ENCODE peak calls at places on chromosomes 1 and 21, in ten cellular contexts. One of them, this sample, is unnamed.

GRCh38 chr1:220410681-220411080 is 117.3 kb upstream of the MARK1 start:
- DNase-seq in H9: no peak
- DNase-seq in hepatic stellate cell: no peak
- DNase-seq in neural crest cell: no peak
- DNase-seq in activated CD8-positive, alpha-beta memory T cell treated with anti-CD3 and anti-CD28 coated beads, Interleukin-2, amount 50 U/mL, for 4 hours: no peak
- DNase-seq in right lobe of liver: no peak
- DNase-seq in adipocyte: peak
- DNase-seq in activated T-cell treated with anti-CD3 and anti-CD28 coated beads for 1 hour: no peak
- DNase-seq in islet precursor cell: no peak
- DNase-seq in C1 segment of cervical spinal cord: no peak
- DNase-seq in this sample: no peak

GRCh38 chr21:35398366-35398982 is 349.4 kb upstream of the RUNX1 start:
- DNase-seq in H9: no peak
- DNase-seq in hepatic stellate cell: peak
- DNase-seq in neural crest cell: no peak
- DNase-seq in activated CD8-positive, alpha-beta memory T cell treated with anti-CD3 and anti-CD28 coated beads, Interleukin-2, amount 50 U/mL, for 4 hours: no peak
- DNase-seq in right lobe of liver: no peak
- DNase-seq in adipocyte: peak
- DNase-seq in activated T-cell treated with anti-CD3 and anti-CD28 coated beads for 1 hour: no peak
- DNase-seq in islet precursor cell: no peak
- DNase-seq in C1 segment of cervical spinal cord: no peak
- DNase-seq in this sample: no peak

GRCh38 chr21:42633858-42634257 is 19.6 kb upstream of the PDE9A start:
- DNase-seq in H9: no peak
- DNase-seq in hepatic stellate cell: no peak
- DNase-seq in neural crest cell: no peak
- DNase-seq in activated CD8-positive, alpha-beta memory T cell treated with anti-CD3 and anti-CD28 coated beads, Interleukin-2, amount 50 U/mL, for 4 hours: no peak
- DNase-seq in right lobe of liver: peak
- DNase-seq in adipocyte: no peak
- DNase-seq in activated T-cell treated with anti-CD3 and anti-CD28 coated beads for 1 hour: no peak
- DNase-seq in islet precursor cell: no peak
- DNase-seq in C1 segment of cervical spinal cord: no peak
- DNase-seq in this sample: no peak

GRCh38 chr1:201191723-201192477 is 1.3 kb downstream of the IGFN1 start:
- DNase-seq in H9: no peak
- DNase-seq in hepatic stellate cell: peak
- DNase-seq in neural crest cell: no peak
- DNase-seq in activated CD8-positive, alpha-beta memory T cell treated with anti-CD3 and anti-CD28 coated beads, Interleukin-2, amount 50 U/mL, for 4 hours: no peak
- DNase-seq in right lobe of liver: no peak
- DNase-seq in adipocyte: peak
- DNase-seq in activated T-cell treated with anti-CD3 and anti-CD28 coated beads for 1 hour: no peak
- DNase-seq in islet precursor cell: no peak
- DNase-seq in C1 segment of cervical spinal cord: no peak
- DNase-seq in this sample: no peak

GRCh38 chr1:242318140-242318539 is 206.4 kb downstream of the PLD5 start:
- DNase-seq in H9: peak
- DNase-seq in hepatic stellate cell: no peak
- DNase-seq in neural crest cell: no peak
- DNase-seq in activated CD8-positive, alpha-beta memory T cell treated with anti-CD3 and anti-CD28 coated beads, Interleukin-2, amount 50 U/mL, for 4 hours: no peak
- DNase-seq in right lobe of liver: no peak
- DNase-seq in adipocyte: no peak
- DNase-seq in activated T-cell treated with anti-CD3 and anti-CD28 coated beads for 1 hour: no peak
- DNase-seq in islet precursor cell: peak
- DNase-seq in C1 segment of cervical spinal cord: peak
- DNase-seq in this sample: peak

GRCh38 chr1:103247517-103247916 is 139.2 kb upstream of the COL11A1 start:
- DNase-seq in H9: no peak
- DNase-seq in hepatic stellate cell: no peak
- DNase-seq in neural crest cell: no peak
- DNase-seq in activated CD8-positive, alpha-beta memory T cell treated with anti-CD3 and anti-CD28 coated beads, Interleukin-2, amount 50 U/mL, for 4 hours: no peak
- DNase-seq in right lobe of liver: no peak
- DNase-seq in adipocyte: no peak
- DNase-seq in activated T-cell treated with anti-CD3 and anti-CD28 coated beads for 1 hour: no peak
- DNase-seq in islet precursor cell: no peak
- DNase-seq in C1 segment of cervical spinal cord: no peak
- DNase-seq in this sample: no peak

GRCh38 chr1:36603461-36603860 is 120.7 kb upstream of the CSF3R start:
- DNase-seq in H9: no peak
- DNase-seq in hepatic stellate cell: no peak
- DNase-seq in neural crest cell: no peak
- DNase-seq in activated CD8-positive, alpha-beta memory T cell treated with anti-CD3 and anti-CD28 coated beads, Interleukin-2, amount 50 U/mL, for 4 hours: no peak
- DNase-seq in right lobe of liver: no peak
- DNase-seq in adipocyte: no peak
- DNase-seq in activated T-cell treated with anti-CD3 and anti-CD28 coated beads for 1 hour: no peak
- DNase-seq in islet precursor cell: no peak
- DNase-seq in C1 segment of cervical spinal cord: no peak
- DNase-seq in this sample: no peak

GRCh38 chr1:228684609-228685008 is 50.7 kb upstream of the RHOU start:
- DNase-seq in H9: no peak
- DNase-seq in hepatic stellate cell: no peak
- DNase-seq in neural crest cell: no peak
- DNase-seq in activated CD8-positive, alpha-beta memory T cell treated with anti-CD3 and anti-CD28 coated beads, Interleukin-2, amount 50 U/mL, for 4 hours: no peak
- DNase-seq in right lobe of liver: no peak
- DNase-seq in adipocyte: no peak
- DNase-seq in activated T-cell treated with anti-CD3 and anti-CD28 coated beads for 1 hour: no peak
- DNase-seq in islet precursor cell: peak
- DNase-seq in C1 segment of cervical spinal cord: no peak
- DNase-seq in this sample: no peak

GRCh38 chr1:24961961-24962861 is 32.1 kb upstream of the RUNX3 start:
- DNase-seq in H9: no peak
- DNase-seq in hepatic stellate cell: no peak
- DNase-seq in neural crest cell: no peak
- DNase-seq in activated CD8-positive, alpha-beta memory T cell treated with anti-CD3 and anti-CD28 coated beads, Interleukin-2, amount 50 U/mL, for 4 hours: no peak
- DNase-seq in right lobe of liver: peak
- DNase-seq in adipocyte: no peak
- DNase-seq in activated T-cell treated with anti-CD3 and anti-CD28 coated beads for 1 hour: no peak
- DNase-seq in islet precursor cell: no peak
- DNase-seq in C1 segment of cervical spinal cord: no peak
- DNase-seq in this sample: no peak

GRCh38 chr21:27108228-27108627 is 141.3 kb upstream of the ADAMTS5 start:
- DNase-seq in H9: no peak
- DNase-seq in hepatic stellate cell: peak
- DNase-seq in neural crest cell: no peak
- DNase-seq in activated CD8-positive, alpha-beta memory T cell treated with anti-CD3 and anti-CD28 coated beads, Interleukin-2, amount 50 U/mL, for 4 hours: no peak
- DNase-seq in right lobe of liver: no peak
- DNase-seq in adipocyte: peak
- DNase-seq in activated T-cell treated with anti-CD3 and anti-CD28 coated beads for 1 hour: no peak
- DNase-seq in islet precursor cell: no peak
- DNase-seq in C1 segment of cervical spinal cord: no peak
- DNase-seq in this sample: no peak

This sample was measured in ecto neural progenitor cell.